ENCODE peak calls at places on chromosome 20, in four cellular contexts. Z is brain microvascular endothelial cell, G is mucosa of gallbladder, Y is tibial nerve. K is an unnamed sample.

GRCh38 chr20:57381596-57382503 is 9.3 kb upstream of the RBM38 start:
- DNase-seq in Y (peak; percentile 87), Z (peak; percentile 72), G (peak; percentile 86), K (peak; percentile 80)

GRCh38 chr20:10853176-10853575 is 179.4 kb upstream of the JAG1 start:
- DNase-seq in G (no peak), Z (no peak), Y (no peak), K (no peak)

GRCh38 chr20:46649965-46650542 is 1.2 kb downstream of the SLC13A3 start:
- DNase-seq in Z (no peak), Y (no peak), G (no peak), K (no peak)

GRCh38 chr20:58707770-58708169 is 15.2 kb downstream of the NPEPL1 start:
- DNase-seq in Y (no peak), G (peak; percentile 3), Z (no peak), K (no peak)

GRCh38 chr20:45034436-45034835 is 66.5 kb downstream of the KCNS1 start:
- DNase-seq in Y (no peak), G (no peak), Z (no peak), K (no peak)

GRCh38 chr20:45073182-45073581 is 27.7 kb downstream of the KCNS1 start:
- DNase-seq in Z (no peak), Y (no peak), G (no peak), K (no peak)

GRCh38 chr20:38114353-38114791 is 50.7 kb downstream of the TGM2 start:
- DNase-seq in Z (peak; percentile 79), G (peak; percentile 5), Y (no peak), K (peak; percentile 46)

GRCh38 chr20:24507182-24507853 is 37.9 kb downstream of the SYNDIG1 start:
- DNase-seq in G (no peak), Z (no peak), Y (no peak), K (no peak)

GRCh38 chr20:35568645-35569044 is 26.8 kb downstream of the ERGIC3 start:
- DNase-seq in Y (no peak), Z (no peak), G (no peak), K (no peak)

GRCh38 chr20:49701313-49701731 is 12.4 kb downstream of the B4GALT5 start:
- DNase-seq in Z (no peak), G (no peak), Y (no peak), K (peak; percentile 64)

GRCh38 chr20:13449868-13450441 is 188.8 kb downstream of the TASP1 start:
- DNase-seq in Z (peak; percentile 13), G (no peak), Y (no peak), K (peak; percentile 26)

K was measured in cardiac fibroblast.